ENCODE peak calls at places on chromosomes 2 and 18, in four cellular contexts. D is Peyer's patch, X is body of pancreas, G is K562. E is an unnamed sample.
A peak's percentile ranks its signal among the peaks of the same experiment; 100 is the strongest.

GRCh38 chr2:147135401-147135800 is 709.4 kb upstream of the ACVR2A start:
- DNase-seq in D (no peak), X (no peak), G (no peak), E (no peak)

GRCh38 chr2:2662037-2662846 is 331.2 kb upstream of the MYT1L start:
- DNase-seq in D (no peak), X (no peak), G (no peak), E (no peak)

GRCh38 chr2:64283641-64284371 is 139.6 kb upstream of the PELI1 start:
- DNase-seq in D (peak; percentile 56), X (no peak), G (no peak), E (no peak)

GRCh38 chr2:217440000-217440399 is 562.8 kb downstream of the TNS1 start:
- DNase-seq in D (no peak), X (no peak), G (no peak), E (no peak)

GRCh38 chr2:157304811-157305712 is 20.6 kb downstream of the ERMN start:
- DNase-seq in D (no peak), X (no peak), G (no peak), E (no peak)

GRCh38 chr2:18988557-18989232 is 369.7 kb downstream of the OSR1 start:
- DNase-seq in D (no peak), X (no peak), G (no peak), E (no peak)

GRCh38 chr18:77093067-77093430 is 39.5 kb downstream of the MBP start:
- DNase-seq in D (no peak), X (no peak), G (no peak), E (no peak)

GRCh38 chr2:202019689-202020450 is 13.8 kb upstream of the FZD7 start:
- DNase-seq in D (no peak), X (no peak), G (no peak), E (peak; percentile 19)

GRCh38 chr2:27133195-27133875 is 1.1 kb downstream of the PREB start:
- DNase-seq in D (no peak), X (peak; percentile 16), G (peak; percentile 38), E (no peak)

GRCh38 chr2:19863303-19864041 is 38.3 kb downstream of the TTC32 start:
- DNase-seq in D (peak; percentile 54), X (peak; percentile 66), G (peak; percentile 83), E (peak; percentile 70)

GRCh38 chr2:74001781-74002514 is 17.2 kb downstream of the TET3 start:
- DNase-seq in D (no peak), X (no peak), G (no peak), E (no peak)

GRCh38 chr2:174067815-174068214 is 102.6 kb upstream of the SP3 start:
- DNase-seq in D (no peak), X (no peak), G (no peak), E (no peak)

GRCh38 chr18:44732604-44733003 is 51.9 kb downstream of the SETBP1 start:
- DNase-seq in D (no peak), X (peak; percentile 59), G (no peak), E (no peak)

GRCh38 chr2:60555066-60555793 is 1.8 kb upstream of the BCL11A start:
- DNase-seq in D (peak; percentile 79), X (peak; percentile 84), G (peak; percentile 34), E (peak; percentile 67)

GRCh38 chr2:60554649-60555065 is 1.2 kb upstream of the BCL11A start:
- DNase-seq in D (no peak), X (peak; percentile 50), G (peak; percentile 24), E (peak; percentile 30)

GRCh38 chr2:60556998-60557955 is 3.8 kb upstream of the BCL11A start:
- DNase-seq in D (peak; percentile 40), X (no peak), G (no peak), E (no peak)

GRCh38 chr2:60555794-60556161 is 2.3 kb upstream of the BCL11A start:
- DNase-seq in D (no peak), X (no peak), G (no peak), E (no peak)

DNA sequence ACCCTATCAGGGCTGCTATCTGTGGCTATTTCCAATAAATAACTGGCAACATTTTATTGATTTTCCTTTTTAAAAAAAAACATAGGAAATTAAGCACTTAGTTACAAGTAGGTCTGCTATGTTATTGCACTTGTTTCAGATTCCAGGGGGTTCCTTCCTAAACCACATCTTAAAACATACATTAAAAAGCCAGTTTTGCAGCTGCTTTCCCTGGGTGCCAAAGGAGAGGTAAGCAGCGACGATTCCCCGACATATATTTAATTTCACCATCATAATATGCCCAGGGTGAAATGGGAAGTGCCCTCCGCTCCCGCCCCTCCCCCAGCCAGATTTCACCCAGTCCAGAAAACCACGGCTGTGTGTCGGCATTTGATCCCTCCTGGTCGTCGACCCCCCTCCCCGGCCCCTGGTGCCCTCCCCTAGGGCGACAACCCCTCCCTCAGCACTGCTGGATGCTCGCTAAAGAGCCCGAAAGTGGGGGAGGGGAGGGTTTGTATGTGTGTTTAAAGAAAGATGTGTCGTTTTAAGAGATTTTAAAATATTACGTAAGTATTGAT is 3.1 kb upstream of the BCL11A start:
- DNase-seq in D (peak; percentile 58), X (peak; percentile 14), G (no peak), E (no peak)
- H3K4me1 ChIP-seq in D (peaks cover 36% of the 10 kb centered on the region), X (peaks cover 21% of the 10 kb centered on the region), G (no peaks in the 10 kb centered on the region), E (no peaks in the 10 kb centered on the region)

GRCh38 chr2:218570850-218571249 is 2.2 kb downstream of the CNOT9 start:
- DNase-seq in D (no peak), X (no peak), G (no peak), E (no peak)
- H3K4me3 ChIP-seq in D (no peak overlapping the region), X (no peak overlapping the region), G (peak overlapping the region; percentile 77), E (peak overlapping the region; percentile 82)

DNA sequence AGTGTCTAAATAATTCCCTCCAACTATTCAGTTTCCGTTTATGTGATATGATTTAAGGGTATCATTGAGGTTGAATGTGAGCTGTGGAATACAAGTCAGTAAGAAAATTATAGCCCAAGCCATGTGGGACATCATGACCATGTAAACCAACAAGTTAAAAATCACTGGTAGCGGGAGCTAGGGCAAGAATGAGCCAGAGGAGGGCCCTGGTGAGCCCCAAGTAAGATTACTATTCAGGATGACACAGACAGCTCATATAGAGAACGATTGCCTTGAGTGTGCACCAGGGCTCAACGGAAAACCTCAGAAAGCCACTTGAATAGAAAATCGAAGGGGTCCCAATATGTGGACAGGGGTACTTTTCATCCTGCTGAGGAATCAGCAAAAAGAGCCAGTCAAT is 87.8 kb upstream of the RBMS1 start:
- DNase-seq in D (no peak), X (no peak), G (no peak), E (no peak)
- TF ChIP-seq CTCF in D (no peak), X (no peak), G (no peak), E (peak; percentile 32)

GRCh38 chr2:85924522-85924921 is 35.7 kb upstream of the ST3GAL5 start:
- DNase-seq in D (no peak), X (peak; percentile 35), G (no peak), E (no peak)

GRCh38 chr2:85926931-85927527 is 38.2 kb upstream of the ST3GAL5 start:
- DNase-seq in D (no peak), X (no peak), G (no peak), E (no peak)

GRCh38 chr2:85925216-85925671 is 36.5 kb upstream of the ST3GAL5 start:
- DNase-seq in D (no peak), X (no peak), G (no peak), E (no peak)

GRCh38 chr2:85929096-85930044 is 40.6 kb upstream of the ST3GAL5 start:
- DNase-seq in D (no peak), X (no peak), G (no peak), E (no peak)

GRCh38 chr2:85926526-85926925 is 37.7 kb upstream of the ST3GAL5 start:
- DNase-seq in D (no peak), X (no peak), G (no peak), E (no peak)
- H3K4me1 ChIP-seq in D (peaks cover 7% of the 10 kb centered on the region), X (peaks cover 17% of the 10 kb centered on the region), G (peaks cover 9% of the 10 kb centered on the region), E (no peaks in the 10 kb centered on the region)

DNA sequence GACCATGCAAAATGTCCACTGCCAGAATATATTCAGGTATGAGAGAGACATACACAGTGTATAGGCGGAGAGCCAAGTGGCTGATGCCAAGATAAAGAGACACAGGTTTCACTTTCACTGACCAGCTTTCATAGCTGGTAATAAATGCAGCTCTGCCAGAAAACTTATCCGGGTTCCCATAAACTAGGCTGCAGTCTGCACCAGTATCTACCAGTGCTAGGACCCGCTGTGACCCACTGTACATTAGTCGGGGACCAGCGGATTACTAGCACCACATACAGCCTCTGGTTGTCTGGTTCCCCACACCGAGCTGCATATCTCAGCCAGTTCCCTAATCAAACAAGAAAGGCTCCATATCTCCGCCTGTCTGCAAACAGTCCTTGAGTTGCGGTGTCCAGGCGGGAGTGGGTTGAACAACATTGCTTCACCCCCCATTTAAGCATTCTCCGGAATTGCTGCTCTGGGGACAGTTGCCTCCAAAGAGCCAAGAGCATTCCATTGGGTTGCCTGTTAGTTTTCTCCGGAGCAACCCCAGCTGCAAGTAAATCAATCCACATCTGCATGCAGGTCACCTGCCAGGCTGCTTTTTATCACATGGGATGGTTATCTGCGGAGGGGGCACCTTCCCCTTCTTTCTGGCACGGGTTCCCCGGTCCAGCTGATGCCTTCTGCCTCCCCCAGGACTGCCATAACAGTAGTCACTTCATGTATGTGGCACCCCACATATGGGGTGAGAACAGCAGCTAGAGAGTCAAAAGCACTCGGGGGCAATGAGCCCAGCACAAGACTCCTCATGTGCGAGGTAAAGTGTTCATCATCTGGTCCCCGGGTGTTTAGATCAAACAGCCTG is 18.0 kb upstream of the KLHL23 start:
- DNase-seq in D (no peak), X (peak; percentile 72), G (peak; percentile 29), E (peak; percentile 29)
- H3K4me3 ChIP-seq in D (no peak overlapping the region), X (peak overlapping the region; percentile 13), G (peak overlapping the region; percentile 29), E (peak overlapping the region; percentile 59)

E was measured in BE2C.